ENCODE peak calls at places on chromosomes 13 and 19, in eight cellular contexts. S, H, W, L, A, D, I and Q are unnamed samples.

GRCh38 chr13:36673838-36674326 is at the start of gene SERTM1:
- DNase-seq in H (no peak), D (peak), A (peak), L (peak), I (no peak), W (peak), S (peak), Q (peak)

GRCh38 chr13:42798118-42798517 is 16.7 kb downstream of the FAM216B start:
- DNase-seq in D (no peak), S (no peak), A (no peak), H (no peak), W (no peak), I (no peak), L (no peak), Q (no peak)

GRCh38 chr19:17365361-17365760 is 11.8 kb downstream of the PLVAP start:
- DNase-seq in W (no peak), H (no peak), D (no peak), I (no peak), L (no peak), S (no peak), A (no peak), Q (no peak)

GRCh38 chr19:10292206-10292788 is 2.5 kb downstream of the ICAM5 start:
- DNase-seq in I (peak), W (no peak), H (no peak), S (peak), D (peak), L (peak), A (peak), Q (peak)

GRCh38 chr13:46345866-46346265 is 41.2 kb downstream of the RUBCNL start:
- DNase-seq in H (no peak), S (no peak), L (no peak), D (no peak), A (no peak), I (no peak), W (no peak), Q (no peak)

GRCh38 chr13:39656325-39656677 is 839 bp downstream of the COG6 start:
- DNase-seq in L (no peak), W (no peak), D (no peak), S (no peak), A (no peak), I (no peak), H (no peak), Q (peak)

GRCh38 chr13:26785845-26786630 is 25.5 kb upstream of the GPR12 start:
- DNase-seq in S (no peak), I (no peak), A (no peak), H (no peak), W (no peak), L (peak), D (peak), Q (peak)

GRCh38 chr13:29940715-29941114 is 90.3 kb upstream of the UBL3 start:
- DNase-seq in L (no peak), A (no peak), S (no peak), D (no peak), I (no peak), W (no peak), H (no peak), Q (no peak)

GRCh38 chr19:4037301-4037949 is 29.3 kb downstream of the ZBTB7A start:
- DNase-seq in H (no peak), W (no peak), A (no peak), S (no peak), D (no peak), I (no peak), L (no peak), Q (no peak)

GRCh38 chr13:99221567-99222239 is 21.0 kb downstream of the UBAC2 start:
- DNase-seq in D (no peak), L (no peak), W (no peak), I (no peak), S (no peak), A (no peak), H (no peak), Q (no peak)

GRCh38 chr13:20489185-20489820 is 36.4 kb downstream of the CRYL1 start:
- DNase-seq in A (no peak), W (peak), H (no peak), S (no peak), L (no peak), D (peak), I (no peak), Q (no peak)

GRCh38 chr19:30781519-30781918 is 409.3 kb downstream of the ZNF536 start:
- DNase-seq in H (no peak), A (no peak), I (no peak), L (no peak), D (no peak), S (no peak), W (no peak), Q (no peak)

GRCh38 chr19:3979674-3980352 is 5.5 kb downstream of the EEF2 start:
- DNase-seq in H (no peak), I (no peak), A (peak), W (no peak), D (no peak), S (no peak), L (no peak), Q (no peak)

GRCh38 chr13:43749503-43749902 is 37.3 kb downstream of the ENOX1 start:
- DNase-seq in S (no peak), H (no peak), W (no peak), L (no peak), A (no peak), I (no peak), D (no peak), Q (no peak)

GRCh38 chr19:10010247-10010691 is at the start of gene COL5A3:
- DNase-seq in S (no peak), I (no peak), D (no peak), W (no peak), H (no peak), L (peak), A (peak), Q (no peak)

GRCh38 chr19:39997595-39998216 is 846 bp downstream of the ZNF546 start:
- DNase-seq in D (no peak), H (no peak), A (no peak), I (no peak), W (no peak), L (no peak), S (no peak), Q (no peak)

GRCh38 chr19:43690444-43690843 is 20.5 kb upstream of the PLAUR start:
- DNase-seq in D (no peak), S (no peak), A (no peak), W (no peak), L (no peak), H (no peak), I (no peak), Q (no peak)

GRCh38 chr19:38849746-38850230 is at the start of gene HNRNPL:
- DNase-seq in S (peak), L (peak), D (no peak), A (no peak), I (peak), H (peak), W (peak), Q (no peak)

GRCh38 chr19:30577551-30578090 is 205.4 kb downstream of the ZNF536 start:
- DNase-seq in L (no peak), D (no peak), W (no peak), I (no peak), S (no peak), H (no peak), A (no peak), Q (no peak)

GRCh38 chr19:42028304-42029216 is 34.5 kb upstream of the ATP1A3 start:
- DNase-seq in L (peak), H (no peak), I (no peak), D (peak), A (no peak), W (no peak), S (peak), Q (no peak)

GRCh38 chr13:97018029-97018819 is 23.9 kb upstream of the OXGR1 start:
- DNase-seq in S (peak), D (peak), A (no peak), L (peak), W (peak), H (no peak), I (no peak), Q (peak)

GRCh38 chr19:4081441-4082129 is 14.9 kb upstream of the ZBTB7A start:
- DNase-seq in I (no peak), H (no peak), D (no peak), A (no peak), L (no peak), S (no peak), W (no peak), Q (no peak)

GRCh38 chr13:84844473-84844872 is 954.7 kb downstream of the SLITRK6 start:
- DNase-seq in A (no peak), D (peak), W (no peak), L (no peak), H (no peak), I (no peak), S (no peak), Q (no peak)

GRCh38 chr13:114146629-114147028 is 14.2 kb upstream of the RASA3 start:
- DNase-seq in H (no peak), W (no peak), A (no peak), S (peak), L (peak), D (no peak), I (no peak), Q (no peak)

GRCh38 chr19:43626838-43627237 is 7.4 kb upstream of the ZNF428 start:
- DNase-seq in W (no peak), H (no peak), A (no peak), D (no peak), I (no peak), S (no peak), L (no peak), Q (no peak)